ENCODE peak calls at places on chromosome 13, in five cellular contexts. E is ovary; X is CD8-positive, alpha-beta T cell; G is Panc1; D is AG04449. V is an unnamed sample.

GRCh38 chr13:113406321-113407102 is 42.6 kb upstream of the GRTP1 start:
- DNase-seq in E (no peak), X (no peak), G (no peak), D (no peak), V (no peak)

GRCh38 chr13:110867380-110867779 is 47.5 kb downstream of the ANKRD10 start:
- DNase-seq in E (no peak), X (no peak), G (no peak), D (no peak), V (no peak)

GRCh38 chr13:24396821-24397220 is 87.4 kb downstream of the C1QTNF9 start:
- DNase-seq in E (no peak), X (no peak), G (no peak), D (no peak), V (no peak)

GRCh38 chr13:27470042-27470830 is 19.9 kb upstream of the MTIF3 start:
- DNase-seq in E (no peak), X (no peak), G (no peak), D (no peak), V (no peak)

GRCh38 chr13:35694549-35695233 is 218.2 kb upstream of the MAB21L1 start:
- DNase-seq in E (no peak), X (no peak), G (no peak), D (no peak), V (no peak)

GRCh38 chr13:78806457-78806856 is 147.5 kb upstream of the OBI1 start:
- DNase-seq in E (no peak), X (no peak), G (no peak), D (no peak), V (no peak)

GRCh38 chr13:30615851-30616311 is 1.8 kb upstream of the USPL1 start:
- DNase-seq in E (no peak), X (no peak), G (no peak), D (no peak), V (no peak)

GRCh38 chr13:96020155-96020575 is 33.0 kb downstream of the UGGT2 start:
- DNase-seq in E (no peak), X (no peak), G (peak), D (peak), V (peak)

GRCh38 chr13:43095771-43096719 is 72.7 kb downstream of the DNAJC15 start:
- DNase-seq in E (peak), X (no peak), G (no peak), D (no peak), V (no peak)

GRCh38 chr13:65095697-65096096 is 2134.4 kb downstream of the PCDH9 start:
- DNase-seq in E (no peak), X (no peak), G (no peak), D (no peak), V (no peak)

GRCh38 chr13:27151798-27152599 is 19.6 kb downstream of the USP12 start:
- DNase-seq in E (no peak), X (no peak), G (no peak), D (no peak), V (no peak)

GRCh38 chr13:30398601-30399072 is 23.7 kb upstream of the UBE2L5 start:
- DNase-seq in E (no peak), X (no peak), G (no peak), D (no peak), V (no peak)

GRCh38 chr13:27619093-27619705 is 1.1 kb downstream of the LNX2 start:
- DNase-seq in E (no peak), X (no peak), G (no peak), D (no peak), V (no peak)

GRCh38 chr13:33639158-33639557 is 178.8 kb upstream of the RFC3 start:
- DNase-seq in E (peak), X (no peak), G (no peak), D (peak), V (no peak)

GRCh38 chr13:30108913-30109237 is 198.5 kb downstream of the KATNAL1 start:
- DNase-seq in E (no peak), X (no peak), G (no peak), D (no peak), V (no peak)

GRCh38 chr13:74153316-74153715 is 19.1 kb upstream of the KLF12 start:
- DNase-seq in E (no peak), X (no peak), G (no peak), D (no peak), V (no peak)

GRCh38 chr13:76973920-76974617 is 17.8 kb upstream of the CLN5 start:
- DNase-seq in E (no peak), X (no peak), G (no peak), D (no peak), V (no peak)

GRCh38 chr13:46665630-46666482 is 112.9 kb downstream of the LRCH1 start:
- DNase-seq in E (no peak), X (no peak), G (no peak), D (no peak), V (no peak)

GRCh38 chr13:75670496-75670895 is 34.4 kb downstream of the LMO7 start:
- DNase-seq in E (no peak), X (no peak), G (no peak), D (no peak), V (no peak)

GRCh38 chr13:30143671-30144400 is 163.5 kb downstream of the KATNAL1 start:
- DNase-seq in E (no peak), X (no peak), G (no peak), D (peak), V (no peak)

GRCh38 chr13:48074006-48074405 is 20.9 kb downstream of the MED4 start:
- DNase-seq in E (no peak), X (no peak), G (no peak), D (no peak), V (no peak)

GRCh38 chr13:114339779-114340534 is 25.7 kb downstream of the CHAMP1 start:
- DNase-seq in E (no peak), X (peak), G (no peak), D (no peak), V (no peak)

GRCh38 chr13:63209330-63210017 is 1793.8 kb upstream of the PCDH20 start:
- DNase-seq in E (no peak), X (no peak), G (no peak), D (no peak), V (no peak)

GRCh38 chr13:21420706-21421105 is 38.4 kb downstream of the ZDHHC20 start:
- DNase-seq in E (no peak), X (no peak), G (no peak), D (no peak), V (no peak)

GRCh38 chr13:28313579-28313978 is 175.2 kb downstream of the PAN3 start:
- DNase-seq in E (no peak), X (no peak), G (no peak), D (no peak), V (no peak)

GRCh38 chr13:114087430-114087829 is 45.0 kb downstream of the RASA3 start:
- DNase-seq in E (no peak), X (peak), G (no peak), D (no peak), V (no peak)

GRCh38 chr13:105587786-105588185 is 947.7 kb downstream of the EFNB2 start:
- DNase-seq in E (no peak), X (no peak), G (no peak), D (no peak), V (no peak)

GRCh38 chr13:22800726-22801401 is 379.9 kb upstream of the SGCG start:
- DNase-seq in E (no peak), X (no peak), G (no peak), D (no peak), V (no peak)

GRCh38 chr13:22801402-22802003 is 379.3 kb upstream of the SGCG start:
- DNase-seq in E (no peak), X (no peak), G (no peak), D (no peak), V (no peak)
- TF ChIP-seq CTCF in E (peak), X (no peak), G (peak), D (no peak), V (peak)

GRCh38 chr13:44437356-44438233 is 64.0 kb downstream of the SERP2 start:
- DNase-seq in E (no peak), X (no peak), G (no peak), D (peak), V (no peak)
- TF ChIP-seq CTCF in E (peak), X (peak), G (peak), D (no peak), V (peak)

DNA sequence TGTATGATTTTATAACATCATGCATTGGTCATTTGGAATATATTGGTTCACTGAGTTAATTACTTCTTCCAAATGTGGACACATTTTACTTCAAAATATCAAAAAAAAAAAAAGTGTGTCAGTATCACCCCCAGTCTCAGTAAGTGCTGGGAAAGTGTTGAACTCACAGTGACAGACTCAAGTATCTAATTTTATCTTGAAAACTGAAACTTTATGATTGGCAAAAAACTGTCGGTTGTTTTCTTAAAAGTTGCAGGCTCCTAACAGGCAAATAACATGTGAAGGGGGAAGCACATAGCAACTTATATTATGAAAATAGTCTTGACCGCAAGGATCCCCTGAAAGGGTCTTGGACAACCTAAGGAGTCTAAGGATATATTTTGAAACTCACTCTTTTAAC is 33.5 kb upstream of the TPP2 start:
- DNase-seq in E (no peak), X (no peak), G (no peak), D (no peak), V (no peak)
- TF ChIP-seq CTCF in E (no peak), X (no peak), G (no peak), D (no peak), V (no peak)

DNA sequence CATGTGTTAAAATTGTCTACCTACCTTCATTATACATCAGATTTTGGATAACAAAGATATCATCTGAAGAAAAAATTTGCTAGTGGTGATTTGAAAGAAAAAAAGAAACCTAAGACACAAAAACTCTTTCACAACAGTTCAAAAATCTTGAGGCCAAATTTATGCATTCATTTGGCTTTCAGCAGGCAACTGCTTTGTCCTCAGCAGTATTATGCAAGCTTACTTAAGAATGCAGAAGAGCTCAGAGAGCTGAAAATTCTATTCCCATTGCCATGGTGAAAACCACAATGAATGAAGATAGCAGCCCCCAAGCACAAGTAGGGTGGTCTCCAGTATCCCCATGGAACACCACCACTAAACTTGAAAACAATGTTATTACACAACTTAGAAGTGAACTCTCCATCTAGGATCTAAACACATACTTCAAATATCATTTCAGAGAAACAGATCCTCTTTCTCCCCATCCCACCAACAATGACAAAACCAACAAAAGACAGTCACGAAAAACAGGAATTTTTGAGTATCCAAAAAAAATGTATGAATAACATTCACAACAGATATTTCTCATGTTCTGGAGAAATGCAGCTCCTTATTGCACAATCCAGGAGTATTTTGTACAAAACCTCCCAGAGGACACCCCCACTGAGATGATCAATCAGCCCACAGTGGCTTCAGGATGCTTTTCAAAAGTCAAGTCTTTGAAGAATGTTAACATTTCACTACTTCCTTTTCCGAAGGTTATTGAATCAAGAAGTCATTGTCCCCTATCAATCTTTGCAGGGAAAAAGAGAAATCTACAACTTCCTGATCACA is 192.7 kb downstream of the LHFPL6 start:
- DNase-seq in E (no peak), X (no peak), G (no peak), D (peak), V (no peak)
- TF ChIP-seq CTCF in E (no peak), X (no peak), G (no peak), D (no peak), V (no peak)

GRCh38 chr13:94115054-94115453 is 364.4 kb downstream of the DCT start:
- DNase-seq in E (no peak), X (no peak), G (no peak), D (no peak), V (no peak)
- TF ChIP-seq CTCF in E (no peak), X (no peak), G (no peak), D (no peak), V (peak)

DNA sequence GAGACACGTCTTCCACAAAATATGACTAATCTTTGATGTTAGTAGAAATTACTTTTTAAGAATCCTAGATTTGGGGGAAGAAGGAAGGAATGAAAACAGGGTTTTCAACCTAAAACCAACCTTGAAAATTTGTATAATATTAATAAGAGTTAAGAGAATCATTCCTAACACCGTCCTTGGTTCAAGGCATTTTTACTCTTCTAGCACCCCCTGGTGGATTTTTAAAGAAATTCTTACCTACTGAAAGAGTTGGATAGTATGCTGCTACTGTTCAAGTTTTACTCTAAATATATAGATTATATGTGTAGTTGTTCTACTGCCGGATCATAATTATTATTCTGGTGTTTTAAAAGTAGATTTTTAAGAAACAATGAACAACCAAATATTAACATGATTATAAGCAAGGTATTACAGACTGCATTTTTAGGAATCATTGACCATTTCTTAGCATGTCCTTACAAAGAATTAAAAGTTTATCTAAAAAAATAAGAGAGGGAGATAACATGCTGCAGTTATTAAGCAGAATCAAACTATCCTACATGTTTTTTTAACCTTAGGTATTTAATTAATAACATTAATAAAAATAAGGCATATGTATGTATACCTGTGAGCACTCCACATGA is 7.4 kb upstream of the SLITRK6 start:
- DNase-seq in E (no peak), X (no peak), G (peak), D (peak), V (no peak)
- TF ChIP-seq CTCF in E (no peak), X (peak), G (peak), D (peak), V (peak)

DNA sequence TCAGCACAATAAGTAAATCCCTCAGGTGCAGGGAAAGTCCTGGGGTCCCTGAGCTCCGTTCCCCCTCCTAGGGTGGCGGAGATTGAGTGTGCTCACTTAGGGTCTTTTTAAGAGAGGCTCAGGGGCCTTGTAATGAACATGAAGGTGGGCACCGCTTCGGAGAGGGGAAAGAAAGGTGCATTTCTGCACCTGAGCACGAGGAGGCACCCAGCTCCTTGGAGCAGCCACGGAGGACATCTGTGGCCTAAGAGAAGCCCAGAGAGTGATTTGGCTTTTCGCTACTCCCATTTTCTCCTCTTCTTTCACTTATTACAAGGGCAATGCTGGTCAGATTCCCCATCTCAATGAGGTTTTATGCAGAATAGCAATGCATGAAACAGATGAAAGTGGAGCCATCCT is 86.7 kb upstream of the RAP2A start:
- DNase-seq in E (no peak), X (no peak), G (no peak), D (no peak), V (no peak)
- TF ChIP-seq CTCF in E (no peak), X (no peak), G (no peak), D (no peak), V (no peak)

DNA sequence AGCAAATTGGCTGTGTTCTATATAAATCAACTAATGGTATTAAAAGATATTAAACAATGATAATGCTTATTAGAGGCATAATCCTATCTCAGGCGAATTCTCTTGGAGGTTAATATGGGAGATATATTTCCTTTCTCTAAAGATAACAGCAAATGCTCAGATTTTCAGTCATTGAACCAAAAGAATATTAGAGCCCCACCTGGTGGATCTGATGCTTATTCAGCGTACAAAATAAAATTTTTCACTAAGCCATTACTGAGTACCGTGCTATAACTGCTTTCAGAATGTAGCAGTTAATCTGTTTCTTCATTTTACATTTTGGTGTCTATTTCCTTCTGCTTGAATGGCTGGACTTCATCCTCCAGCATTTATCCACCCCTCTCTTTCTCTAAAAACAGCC is 143.3 kb upstream of the IPO5 start:
- DNase-seq in E (no peak), X (no peak), G (no peak), D (no peak), V (no peak)
- TF ChIP-seq CTCF in E (no peak), X (no peak), G (peak), D (no peak), V (peak)

GRCh38 chr13:70613295-70613694 is 505.0 kb upstream of the KLHL1 start:
- DNase-seq in E (no peak), X (no peak), G (no peak), D (no peak), V (no peak)
- TF ChIP-seq CTCF in E (no peak), X (no peak), G (peak), D (no peak), V (peak)